ENCODE peak calls at places on chromosomes 5 and 9, in five cellular contexts. M, V, T, B and A are unnamed samples.

GRCh38 chr5:65861830-65862241 is 64.5 kb upstream of the ERBIN start:
- DNase-seq in B (no peak), V (no peak), M (peak; percentile 61), T (peak; percentile 95), A (no peak)

GRCh38 chr9:132372177-132373095 is 17.6 kb upstream of the SETX start:
- DNase-seq in M (no peak), B (peak; percentile 38), V (no peak), T (peak; percentile 5), A (peak; percentile 60)

GRCh38 chr5:155883966-155884555 is 442.9 kb upstream of the SGCD start:
- DNase-seq in T (peak; percentile 78), M (no peak), B (no peak), V (no peak), A (no peak)

GRCh38 chr5:1037123-1037670 is 28.6 kb downstream of the NKD2 start:
- DNase-seq in V (no peak), B (no peak), T (no peak), M (no peak), A (no peak)

GRCh38 chr9:123225374-123225813 is 43.0 kb downstream of the STRBP start:
- DNase-seq in T (peak; percentile 78), M (peak; percentile 6), B (no peak), V (peak; percentile 16), A (no peak)

GRCh38 chr9:121718501-121718900 is 67.1 kb downstream of the DAB2IP start:
- DNase-seq in M (no peak), V (no peak), B (no peak), T (peak; percentile 15), A (no peak)

GRCh38 chr9:35538361-35539234 is 48.7 kb downstream of the RUSC2 start:
- DNase-seq in V (no peak), T (peak; percentile 90), M (no peak), B (peak; percentile 50), A (no peak)

GRCh38 chr9:137610944-137611343 is 5.5 kb downstream of the ARRDC1 start:
- DNase-seq in B (no peak), M (no peak), V (no peak), T (no peak), A (no peak)

GRCh38 chr5:178983728-178984127 is 11.4 kb downstream of the GRM6 start:
- DNase-seq in T (no peak), M (no peak), B (no peak), V (no peak), A (no peak)

GRCh38 chr9:83130541-83130940 is 67.6 kb upstream of the RASEF start:
- DNase-seq in V (no peak), B (no peak), T (peak; percentile 6), M (no peak), A (no peak)

GRCh38 chr5:111532873-111533272 is 20.5 kb upstream of the STARD4 start:
- DNase-seq in V (no peak), B (no peak), T (peak; percentile 24), M (no peak), A (no peak)

GRCh38 chr9:134283111-134283515 is 43.1 kb upstream of the RXRA start:
- DNase-seq in V (no peak), M (no peak), T (peak; percentile 86), B (peak; percentile 57), A (no peak)

GRCh38 chr9:10008101-10008799 is 604.6 kb downstream of the PTPRD start:
- DNase-seq in T (no peak), B (no peak), M (no peak), V (no peak), A (no peak)

GRCh38 chr5:142100307-142100706 is 8.3 kb upstream of the NDFIP1 start:
- DNase-seq in V (no peak), T (peak; percentile 59), M (no peak), B (no peak), A (no peak)

GRCh38 chr9:94812343-94812742 is 85.8 kb downstream of the AOPEP start:
- DNase-seq in T (peak; percentile 77), V (no peak), B (no peak), M (no peak), A (no peak)

GRCh38 chr5:135950611-135951010 is 4.2 kb downstream of the LECT2 start:
- DNase-seq in B (no peak), M (no peak), T (peak; percentile 6), V (no peak), A (no peak)

GRCh38 chr5:113612060-113612496 is 98.6 kb downstream of the YTHDC2 start:
- DNase-seq in V (no peak), T (peak; percentile 59), B (no peak), M (peak; percentile 13), A (no peak)

GRCh38 chr9:76192013-76192412 is 202.2 kb downstream of the RFK start:
- DNase-seq in M (no peak), B (no peak), V (no peak), T (no peak), A (no peak)

GRCh38 chr9:121744002-121744686 is 92.7 kb downstream of the DAB2IP start:
- DNase-seq in T (peak; percentile 69), B (no peak), V (no peak), M (no peak), A (peak; percentile 82)

GRCh38 chr9:19286634-19287188 is 56.2 kb downstream of the DENND4C start:
- DNase-seq in V (no peak), T (peak; percentile 6), B (no peak), M (no peak), A (peak; percentile 75)

GRCh38 chr5:67214713-67215591 is 18.4 kb upstream of the CD180 start:
- DNase-seq in V (no peak), B (no peak), T (no peak), M (no peak), A (peak; percentile 59)

GRCh38 chr9:71121275-71122168 is at the start of gene TRPM3:
- DNase-seq in V (no peak), T (no peak), M (no peak), B (no peak), A (no peak)

GRCh38 chr5:169979871-169980270 is 424 bp downstream of the INSYN2B start:
- DNase-seq in V (no peak), T (peak; percentile 47), B (no peak), M (no peak), A (no peak)

GRCh38 chr5:176533894-176534611 is 3.1 kb downstream of the RNF44 start:
- DNase-seq in T (peak; percentile 32), V (peak; percentile 38), B (no peak), M (no peak), A (peak; percentile 72)

GRCh38 chr9:12884736-12885395 is 110.0 kb downstream of the LURAP1L start:
- DNase-seq in M (peak; percentile 55), V (no peak), T (peak; percentile 85), B (no peak), A (no peak)

GRCh38 chr5:38856660-38857059 is 10.8 kb downstream of the OSMR start:
- DNase-seq in V (no peak), M (no peak), B (no peak), T (no peak), A (no peak)

GRCh38 chr5:135444881-135445280 is 2.3 kb downstream of the DCANP1 start:
- DNase-seq in V (no peak), M (no peak), B (no peak), T (no peak), A (no peak)

GRCh38 chr9:116278326-116278725 is 124.7 kb downstream of the PAPPA start:
- DNase-seq in M (no peak), V (no peak), B (no peak), T (peak; percentile 55), A (no peak)

DNA sequence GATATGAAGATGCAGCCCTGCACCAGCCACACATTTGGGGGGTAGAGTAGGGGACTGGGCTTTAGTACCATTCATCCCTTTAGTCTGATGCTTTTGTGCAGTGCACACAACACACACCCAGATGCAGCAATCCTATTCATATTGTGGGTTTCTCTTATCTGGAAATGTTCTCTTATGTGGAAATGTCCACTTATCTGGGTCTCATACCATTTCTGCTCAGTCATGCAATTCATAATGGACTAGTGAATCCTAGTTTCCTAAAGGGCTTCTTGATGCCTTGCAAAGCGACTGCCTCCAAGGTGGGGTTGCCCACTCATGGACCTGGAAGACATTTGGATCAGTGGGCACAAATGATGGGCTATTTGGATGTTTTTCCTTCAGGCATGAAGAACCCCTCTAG is 47.8 kb downstream of the C9orf152 start:
- DNase-seq in M (no peak), V (no peak), B (no peak), T (peak; percentile 41), A (no peak)
- H3K4me1 ChIP-seq in M (no peaks in the 10 kb centered on the region), V (peaks cover 26% of the 10 kb centered on the region), B (peaks cover 24% of the 10 kb centered on the region), T (peaks cover 28% of the 10 kb centered on the region), A (peaks cover 22% of the 10 kb centered on the region)

GRCh38 chr9:27339661-27340295 is 42.8 kb upstream of the EQTN start:
- DNase-seq in B (no peak), V (no peak), T (no peak), M (no peak), A (no peak)

GRCh38 chr9:27337833-27338526 is 41.0 kb upstream of the EQTN start:
- DNase-seq in M (no peak), T (no peak), B (no peak), V (no peak), A (no peak)

GRCh38 chr9:27340876-27341540 is 44.1 kb upstream of the EQTN start:
- DNase-seq in T (no peak), V (no peak), B (no peak), M (no peak), A (no peak)

GRCh38 chr9:27336829-27337228 is 39.9 kb upstream of the EQTN start:
- DNase-seq in B (no peak), M (no peak), V (no peak), T (no peak), A (no peak)

DNA sequence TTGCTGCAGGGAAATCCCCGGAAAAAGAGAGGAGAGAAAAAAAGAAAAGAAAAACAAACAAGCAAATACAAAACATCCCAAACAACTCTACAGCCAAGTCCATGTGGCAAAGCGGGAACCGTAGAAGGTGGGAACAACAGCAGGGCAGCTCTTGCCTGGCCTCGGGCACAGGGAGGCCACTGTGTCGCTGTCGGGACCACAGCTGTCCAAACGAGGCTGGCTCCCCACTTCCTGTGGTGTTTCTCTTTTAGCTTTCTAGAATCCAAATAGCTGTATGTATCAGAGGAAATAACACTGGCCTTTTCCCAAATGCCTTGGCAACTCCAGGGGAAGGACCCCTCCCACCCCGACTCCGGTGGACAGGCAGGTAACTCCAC is 41.6 kb upstream of the EQTN start:
- DNase-seq in T (no peak), M (no peak), B (no peak), V (no peak), A (no peak)
- H3K27ac ChIP-seq in T (no peak overlapping the region), M (no peak overlapping the region), B (peak overlapping the region; percentile 74), V (no peak overlapping the region), A (peak overlapping the region; percentile 46)

GRCh38 chr5:55966284-55966683 is 28.5 kb downstream of the IL6ST start:
- DNase-seq in T (no peak), M (no peak), V (no peak), B (no peak), A (no peak)

GRCh38 chr5:55969956-55970355 is 24.8 kb downstream of the IL6ST start:
- DNase-seq in V (no peak), B (no peak), T (peak; percentile 56), M (no peak), A (no peak)

GRCh38 chr5:55960779-55961178 is 34.0 kb downstream of the IL6ST start:
- DNase-seq in V (no peak), M (no peak), T (no peak), B (no peak), A (no peak)

DNA sequence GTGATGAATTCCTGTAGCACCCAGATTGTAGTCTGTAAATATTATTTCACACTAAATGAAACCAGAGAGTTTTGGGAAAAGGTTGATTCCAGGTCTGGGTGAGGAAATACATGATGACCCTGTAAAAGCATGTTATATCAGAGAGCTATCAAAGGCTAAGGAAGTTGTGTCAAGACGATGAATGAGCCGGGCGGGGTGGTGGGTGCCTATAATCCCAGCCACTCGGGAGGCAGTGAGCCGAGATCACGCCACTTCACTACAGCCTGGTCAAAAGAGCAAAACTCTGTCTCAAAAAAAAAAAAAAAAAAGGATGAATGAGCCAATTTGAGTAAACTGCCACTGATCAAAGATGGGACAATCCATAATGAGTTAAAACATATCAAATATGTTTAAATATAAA is 29.2 kb downstream of the IL6ST start:
- DNase-seq in B (no peak), T (no peak), M (no peak), V (no peak), A (no peak)
- H3K36me3 ChIP-seq in B (peaks cover 51% of the 10 kb centered on the region), T (peaks cover 61% of the 10 kb centered on the region), M (no peaks in the 10 kb centered on the region), V (peaks cover 46% of the 10 kb centered on the region), A (no peaks in the 10 kb centered on the region)

GRCh38 chr5:157549954-157550549 is 25.5 kb downstream of the ADAM19 start:
- DNase-seq in V (no peak), T (no peak), B (no peak), M (no peak), A (peak; percentile 4)
- H3K4me1 ChIP-seq in V (peaks cover 57% of the 10 kb centered on the region), T (peaks cover 42% of the 10 kb centered on the region), B (peaks cover 42% of the 10 kb centered on the region), M (peaks cover 37% of the 10 kb centered on the region), A (peaks cover 47% of the 10 kb centered on the region)